ENCODE peak calls at places on chromosomes 1 and 21, in nine cellular contexts. T, F, G, H, M, Q, V, E and X are unnamed samples.

GRCh38 chr21:25607812-25608737 is 794 bp upstream of the MRPL39 start:
- DNase-seq in T (peak; percentile 85), F (peak; percentile 67), G (peak; percentile 82), H (peak; percentile 69), M (peak; percentile 79), Q (peak; percentile 78), V (peak; percentile 82), E (peak; percentile 85), X (peak; percentile 79)

GRCh38 chr1:228043281-228043845 is 36.6 kb downstream of the WNT3A start:
- DNase-seq in T (no peak), F (peak; percentile 15), G (peak; percentile 19), H (no peak), M (peak; percentile 48), Q (no peak), V (peak; percentile 63), E (peak; percentile 54), X (no peak)

GRCh38 chr21:14862794-14863720 is 201.7 kb downstream of the NRIP1 start:
- DNase-seq in T (peak; percentile 43), F (no peak), G (no peak), H (peak; percentile 13), M (no peak), Q (no peak), V (no peak), E (no peak), X (no peak)

GRCh38 chr21:34553199-34553952 is 41.4 kb upstream of the KCNE1 start:
- DNase-seq in T (no peak), F (no peak), G (no peak), H (no peak), M (no peak), Q (no peak), V (no peak), E (no peak), X (no peak)

GRCh38 chr1:43152866-43153265 is 19.2 kb downstream of the EBNA1BP2 start:
- DNase-seq in T (no peak), F (no peak), G (no peak), H (no peak), M (no peak), Q (no peak), V (no peak), E (no peak), X (no peak)

GRCh38 chr1:12616709-12617373 is 1.2 kb downstream of the DHRS3 start:
- DNase-seq in T (peak; percentile 58), F (no peak), G (no peak), H (no peak), M (peak; percentile 49), Q (no peak), V (peak; percentile 63), E (peak; percentile 79), X (peak; percentile 26)

GRCh38 chr1:32035119-32035518 is 21.5 kb downstream of the KHDRBS1 start:
- DNase-seq in T (no peak), F (no peak), G (no peak), H (no peak), M (no peak), Q (no peak), V (no peak), E (no peak), X (no peak)

GRCh38 chr1:212949771-212950170 is 570 bp upstream of the VASH2 start:
- DNase-seq in T (no peak), F (no peak), G (no peak), H (no peak), M (no peak), Q (no peak), V (no peak), E (no peak), X (no peak)

GRCh38 chr1:203570805-203571204 is 55.8 kb upstream of the ATP2B4 start:
- DNase-seq in T (no peak), F (no peak), G (no peak), H (no peak), M (no peak), Q (no peak), V (peak; percentile 13), E (no peak), X (no peak)

GRCh38 chr1:10947691-10948462 is 64.6 kb upstream of the TARDBP start:
- DNase-seq in T (no peak), F (no peak), G (no peak), H (no peak), M (no peak), Q (no peak), V (no peak), E (no peak), X (no peak)

GRCh38 chr1:106700151-106700550 is 356.3 kb upstream of the PRMT6 start:
- DNase-seq in T (no peak), F (no peak), G (no peak), H (no peak), M (no peak), Q (no peak), V (no peak), E (no peak), X (no peak)

GRCh38 chr1:232142403-232143314 is 487.3 kb downstream of the SIPA1L2 start:
- DNase-seq in T (no peak), F (peak; percentile 85), G (no peak), H (no peak), M (no peak), Q (no peak), V (peak; percentile 19), E (no peak), X (no peak)

GRCh38 chr1:187270256-187270655 is 441.5 kb downstream of the PLA2G4A start:
- DNase-seq in T (no peak), F (no peak), G (no peak), H (no peak), M (no peak), Q (no peak), V (no peak), E (no peak), X (peak; percentile 15)

GRCh38 chr1:164495915-164496314 is 63.1 kb upstream of the PBX1 start:
- DNase-seq in T (no peak), F (no peak), G (no peak), H (no peak), M (no peak), Q (no peak), V (peak; percentile 7), E (no peak), X (no peak)

GRCh38 chr1:110631836-110632620 is 25.9 kb upstream of the KCNA2 start:
- DNase-seq in T (no peak), F (no peak), G (no peak), H (no peak), M (no peak), Q (no peak), V (no peak), E (no peak), X (no peak)
- H3K4me1 ChIP-seq in T (peaks cover 10% of the 10 kb centered on the region), F (no peaks in the 10 kb centered on the region), G (no peaks in the 10 kb centered on the region), H (no peaks in the 10 kb centered on the region), M (peaks cover 38% of the 10 kb centered on the region), Q (no peaks in the 10 kb centered on the region), V (peaks cover 8% of the 10 kb centered on the region), E (peaks cover 18% of the 10 kb centered on the region), X (no peaks in the 10 kb centered on the region)

GRCh38 chr1:7704214-7705047 is 66.7 kb upstream of the VAMP3 start:
- DNase-seq in T (peak; percentile 97), F (peak; percentile 86), G (peak; percentile 91), H (peak; percentile 77), M (peak; percentile 93), Q (peak; percentile 92), V (peak; percentile 90), E (peak; percentile 96), X (peak; percentile 91)

GRCh38 chr1:7705048-7705907 is 65.8 kb upstream of the VAMP3 start:
- DNase-seq in T (peak; percentile 46), F (no peak), G (no peak), H (no peak), M (peak; percentile 36), Q (no peak), V (no peak), E (peak; percentile 76), X (peak; percentile 15)

GRCh38 chr1:7705908-7706216 is 65.2 kb upstream of the VAMP3 start:
- DNase-seq in T (no peak), F (no peak), G (no peak), H (no peak), M (no peak), Q (no peak), V (no peak), E (no peak), X (peak; percentile 14)

GRCh38 chr1:7702365-7702764 is 68.7 kb upstream of the VAMP3 start:
- DNase-seq in T (no peak), F (no peak), G (no peak), H (no peak), M (no peak), Q (no peak), V (no peak), E (no peak), X (no peak)

DNA sequence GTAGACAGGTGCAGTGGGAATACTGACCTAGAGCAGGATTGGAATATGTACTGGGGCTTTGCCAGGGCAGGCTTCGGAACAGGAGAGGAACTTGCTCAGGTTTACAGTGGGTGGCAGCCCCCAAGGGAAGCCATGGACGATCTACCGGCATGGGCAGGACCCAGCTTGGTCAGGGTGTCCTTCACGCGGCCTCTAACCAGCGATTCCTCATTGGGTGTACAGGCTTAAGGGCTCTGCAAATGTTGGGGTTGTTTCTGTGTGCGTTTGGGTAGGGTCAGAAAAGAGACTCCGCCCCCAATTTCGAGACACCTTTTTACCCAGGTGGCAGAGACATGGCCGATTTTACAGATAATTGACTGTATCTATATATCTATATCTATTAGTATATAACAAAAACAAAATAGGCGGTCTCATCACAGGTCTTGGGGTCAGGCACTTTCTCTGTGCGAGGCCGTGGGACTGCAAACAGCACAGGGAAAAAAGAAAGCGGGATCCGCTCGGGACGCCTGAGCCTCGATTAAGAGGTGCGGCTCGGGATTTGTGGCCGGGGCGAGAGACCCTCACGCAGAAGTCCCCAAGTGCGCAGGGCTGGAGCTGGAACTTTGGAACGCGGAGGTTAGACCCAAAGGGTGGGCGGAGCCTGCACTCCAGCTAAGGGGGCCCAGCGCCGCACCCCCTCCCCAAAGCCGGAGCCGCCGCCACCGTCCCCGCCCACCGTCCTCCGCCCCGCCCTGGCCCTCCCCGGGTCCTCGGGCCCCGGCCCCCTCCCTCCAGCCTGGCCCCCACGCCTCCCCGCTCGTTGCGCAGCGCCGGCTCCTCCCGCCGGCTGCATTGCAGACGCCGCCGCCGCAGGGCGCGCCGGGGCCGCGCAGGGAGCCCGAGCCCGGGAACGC is 67.5 kb upstream of the VAMP3 start:
- DNase-seq in T (peak; percentile 19), F (no peak), G (no peak), H (no peak), M (no peak), Q (no peak), V (no peak), E (peak; percentile 74), X (no peak)
- H3K4me3 ChIP-seq in T (no peak overlapping the region), F (no peak overlapping the region), G (no peak overlapping the region), H (peak overlapping the region; percentile 53), M (peak overlapping the region; percentile 48), Q (peak overlapping the region; percentile 37), V (no peak overlapping the region), E (peak overlapping the region; percentile 29), X (peak overlapping the region; percentile 38)

GRCh38 chr1:201495447-201496295 is 11.3 kb downstream of the CSRP1 start:
- DNase-seq in T (peak; percentile 40), F (no peak), G (peak; percentile 77), H (peak; percentile 84), M (peak; percentile 71), Q (peak; percentile 51), V (peak; percentile 95), E (peak; percentile 69), X (peak; percentile 62)
- H3K4me1 ChIP-seq in T (peaks cover 44% of the 10 kb centered on the region), F (peaks cover 31% of the 10 kb centered on the region), G (peaks cover 79% of the 10 kb centered on the region), H (peaks cover 60% of the 10 kb centered on the region), M (peaks cover 86% of the 10 kb centered on the region), Q (peaks cover 25% of the 10 kb centered on the region), V (peaks cover 97% of the 10 kb centered on the region), E (peaks cover 81% of the 10 kb centered on the region), X (peaks cover 5% of the 10 kb centered on the region)

DNA sequence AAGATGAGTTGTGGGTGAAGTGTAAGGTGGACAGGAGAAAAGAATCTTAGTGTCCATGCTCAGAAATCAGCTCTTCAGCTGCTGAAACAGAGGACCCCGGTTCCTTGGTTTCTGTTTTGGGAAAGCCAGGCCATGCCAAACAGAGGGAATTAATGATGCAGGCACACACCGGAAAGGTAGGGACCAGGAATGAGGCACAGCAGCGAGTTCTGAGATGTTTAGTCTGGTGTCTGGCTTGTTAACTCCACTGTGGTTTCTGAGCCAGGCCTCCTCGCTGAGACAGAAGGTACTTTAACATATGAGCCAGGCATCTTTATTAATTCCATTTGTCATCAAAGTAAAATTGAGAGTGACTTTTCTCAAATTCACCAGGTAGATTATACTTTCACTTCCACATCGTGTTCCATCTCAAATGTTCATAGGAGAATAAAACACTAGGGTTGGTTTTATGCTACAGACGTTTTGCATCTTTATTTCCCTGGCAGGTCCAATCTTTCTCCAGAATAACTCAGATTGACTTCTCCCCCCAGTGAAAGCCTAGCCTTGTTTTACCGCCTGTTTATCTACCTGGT is 23.5 kb downstream of the LRRC8D start:
- DNase-seq in T (no peak), F (no peak), G (no peak), H (no peak), M (no peak), Q (no peak), V (no peak), E (no peak), X (no peak)
- H3K4me3 ChIP-seq in T (no peak overlapping the region), F (peak overlapping the region; percentile 83), G (peak overlapping the region; percentile 79), H (peak overlapping the region; percentile 60), M (peak overlapping the region; percentile 70), Q (no peak overlapping the region), V (no peak overlapping the region), E (peak overlapping the region; percentile 73), X (peak overlapping the region; percentile 80)